ENCODE peak calls at places on chromosomes 3 and 15, in seven cellular contexts. F, C, B, D, A, H and T are unnamed samples.

GRCh38 chr15:68830141-68830540 is 9.4 kb upstream of the ANP32A start:
- DNase-seq in D (no peak), H (no peak), C (no peak), A (no peak), B (no peak), F (no peak), T (no peak)

GRCh38 chr3:169581633-169582032 is 81.9 kb downstream of the MECOM start:
- DNase-seq in A (no peak), H (no peak), C (no peak), B (no peak), F (no peak), D (no peak), T (peak)

GRCh38 chr15:46652256-46652655 is 1017.4 kb downstream of the SQOR start:
- DNase-seq in B (no peak), D (no peak), F (no peak), C (no peak), A (no peak), H (no peak), T (no peak)

GRCh38 chr3:154779571-154779970 is 300.5 kb upstream of the MME start:
- DNase-seq in H (no peak), B (no peak), A (no peak), C (no peak), D (no peak), F (no peak), T (peak)

GRCh38 chr3:139338405-139338804 is 5.4 kb upstream of the MRPS22 start:
- DNase-seq in F (no peak), C (no peak), B (no peak), D (no peak), A (no peak), H (no peak), T (no peak)

GRCh38 chr3:105747056-105747455 is 121.8 kb downstream of the CBLB start:
- DNase-seq in H (no peak), F (no peak), D (no peak), A (no peak), B (no peak), C (no peak), T (peak)

GRCh38 chr3:187130346-187131066 is 8.8 kb downstream of the RPL39L start:
- DNase-seq in D (peak), F (peak), B (no peak), C (no peak), H (no peak), A (no peak), T (peak)

GRCh38 chr3:38519651-38520050 is 23.5 kb downstream of the EXOG start:
- DNase-seq in F (no peak), B (no peak), D (no peak), A (no peak), C (no peak), H (no peak), T (no peak)

GRCh38 chr15:77305953-77306352 is 114.0 kb downstream of the PEAK1 start:
- DNase-seq in F (no peak), B (no peak), A (no peak), D (no peak), C (no peak), H (no peak), T (no peak)